ENCODE peak calls at places on chromosome 4, in five cellular contexts. N, T, D, L and G are unnamed samples.
A peak's percentile ranks its signal among the peaks of the same experiment; 100 is the strongest.

GRCh38 chr4:54852602-54853001 is 194.8 kb downstream of the KIT start:
- DNase-seq in N (no peak), T (no peak), D (no peak), L (no peak), G (no peak)

GRCh38 chr4:168273838-168274237 is 44.7 kb downstream of the DDX60 start:
- DNase-seq in N (no peak), D (no peak), L (no peak), T (no peak), G (no peak)

GRCh38 chr4:108171541-108172230 is 3.0 kb upstream of the LEF1 start:
- DNase-seq in T (no peak), L (peak; percentile 77), N (no peak), D (no peak), G (no peak)

GRCh38 chr4:22515888-22516541 is at the start of gene ADGRA3:
- DNase-seq in L (no peak), D (no peak), N (peak; percentile 88), T (no peak), G (peak; percentile 71)

GRCh38 chr4:179695175-179695574 is 2252.9 kb upstream of the AGA start:
- DNase-seq in T (no peak), D (no peak), N (no peak), L (no peak), G (no peak)

GRCh38 chr4:179399054-179399782 is 1957.0 kb upstream of the AGA start:
- DNase-seq in L (no peak), N (no peak), D (no peak), T (no peak), G (no peak)

GRCh38 chr4:97104006-97104405 is 1039.3 kb downstream of the STPG2 start:
- DNase-seq in L (no peak), N (no peak), D (no peak), T (no peak), G (no peak)

GRCh38 chr4:5921578-5921977 is 28.7 kb upstream of the CRMP1 start:
- DNase-seq in N (no peak), T (no peak), L (no peak), D (no peak), G (no peak)

GRCh38 chr4:52842788-52843187 is 19.3 kb upstream of the RASL11B start:
- DNase-seq in N (no peak), T (no peak), D (no peak), L (no peak), G (no peak)

GRCh38 chr4:101155368-101155767 is 192.0 kb downstream of the PPP3CA start:
- DNase-seq in L (no peak), T (no peak), N (no peak), D (no peak), G (no peak)

GRCh38 chr4:127857641-127858040 is 23.1 kb upstream of the PLK4 start:
- DNase-seq in T (no peak), L (no peak), N (no peak), D (no peak), G (no peak)

GRCh38 chr4:106690487-106690886 is 321.9 kb upstream of the GIMD1 start:
- DNase-seq in L (no peak), T (no peak), N (no peak), D (no peak), G (no peak)

GRCh38 chr4:17385403-17385802 is 126.5 kb downstream of the QDPR start:
- DNase-seq in L (no peak), N (no peak), D (peak; percentile 74), T (no peak), G (no peak)

GRCh38 chr4:59973496-59973895 is 1226.6 kb upstream of the ADGRL3 start:
- DNase-seq in D (no peak), L (no peak), T (no peak), N (no peak), G (no peak)

GRCh38 chr4:6262176-6262575 is 7.5 kb upstream of the WFS1 start:
- DNase-seq in N (no peak), T (no peak), L (no peak), D (no peak), G (no peak)

GRCh38 chr4:158798062-158798461 is 29.2 kb downstream of the FNIP2 start:
- DNase-seq in L (no peak), T (no peak), N (no peak), D (no peak), G (no peak)

GRCh38 chr4:145815626-145816025 is 123.0 kb downstream of the ZNF827 start:
- DNase-seq in L (no peak), N (no peak), D (no peak), T (no peak), G (no peak)

GRCh38 chr4:36243355-36244256 is 708 bp downstream of the ARAP2 start:
- DNase-seq in L (peak; percentile 48), D (no peak), T (peak; percentile 4), N (peak; percentile 74), G (peak; percentile 73)

GRCh38 chr4:87525636-87526035 is 3.5 kb downstream of the SPARCL1 start:
- DNase-seq in T (no peak), N (peak; percentile 75), L (no peak), D (no peak), G (no peak)

GRCh38 chr4:185597532-185598188 is 62.4 kb upstream of the PDLIM3 start:
- DNase-seq in N (peak; percentile 89), D (peak; percentile 78), L (peak; percentile 53), T (no peak), G (peak; percentile 80)

GRCh38 chr4:142846729-142847606 is 867 bp upstream of the INPP4B start:
- DNase-seq in N (no peak), D (peak; percentile 7), T (no peak), L (peak; percentile 72), G (no peak)

GRCh38 chr4:105182211-105182610 is 35.5 kb downstream of the TET2 start:
- DNase-seq in L (no peak), N (no peak), D (no peak), T (no peak), G (no peak)

GRCh38 chr4:152045781-152046571 is 285.2 kb upstream of the GATB start:
- DNase-seq in D (no peak), L (no peak), N (no peak), T (no peak), G (no peak)

GRCh38 chr4:181204109-181204508 is 1039.1 kb upstream of the TENM3 start:
- DNase-seq in N (no peak), D (no peak), T (no peak), L (no peak), G (no peak)

GRCh38 chr4:188603646-188604045 is 464.4 kb downstream of the TRIML1 start:
- DNase-seq in N (no peak), D (no peak), T (no peak), L (no peak), G (no peak)

GRCh38 chr4:30386266-30386895 is 333.8 kb upstream of the PCDH7 start:
- DNase-seq in D (no peak), L (no peak), N (no peak), T (no peak), G (no peak)

GRCh38 chr4:83197555-83198235 is 83.2 kb upstream of the PLAC8 start:
- DNase-seq in N (peak; percentile 68), T (no peak), L (no peak), D (peak; percentile 47), G (no peak)

GRCh38 chr4:16337936-16338335 is 111.7 kb upstream of the TAPT1 start:
- DNase-seq in N (no peak), D (no peak), T (no peak), L (no peak), G (no peak)

GRCh38 chr4:54440394-54441223 is 211.5 kb downstream of the PDGFRA start:
- DNase-seq in T (no peak), D (peak; percentile 9), N (no peak), L (no peak), G (no peak)

GRCh38 chr4:176588436-176588835 is 204.3 kb downstream of the VEGFC start:
- DNase-seq in T (no peak), L (no peak), D (no peak), N (no peak), G (no peak)

GRCh38 chr4:184648220-184649025 is 824 bp downstream of the CASP3 start:
- DNase-seq in T (peak; percentile 12), D (peak; percentile 72), N (peak; percentile 87), L (peak; percentile 43), G (peak; percentile 87)

DNA sequence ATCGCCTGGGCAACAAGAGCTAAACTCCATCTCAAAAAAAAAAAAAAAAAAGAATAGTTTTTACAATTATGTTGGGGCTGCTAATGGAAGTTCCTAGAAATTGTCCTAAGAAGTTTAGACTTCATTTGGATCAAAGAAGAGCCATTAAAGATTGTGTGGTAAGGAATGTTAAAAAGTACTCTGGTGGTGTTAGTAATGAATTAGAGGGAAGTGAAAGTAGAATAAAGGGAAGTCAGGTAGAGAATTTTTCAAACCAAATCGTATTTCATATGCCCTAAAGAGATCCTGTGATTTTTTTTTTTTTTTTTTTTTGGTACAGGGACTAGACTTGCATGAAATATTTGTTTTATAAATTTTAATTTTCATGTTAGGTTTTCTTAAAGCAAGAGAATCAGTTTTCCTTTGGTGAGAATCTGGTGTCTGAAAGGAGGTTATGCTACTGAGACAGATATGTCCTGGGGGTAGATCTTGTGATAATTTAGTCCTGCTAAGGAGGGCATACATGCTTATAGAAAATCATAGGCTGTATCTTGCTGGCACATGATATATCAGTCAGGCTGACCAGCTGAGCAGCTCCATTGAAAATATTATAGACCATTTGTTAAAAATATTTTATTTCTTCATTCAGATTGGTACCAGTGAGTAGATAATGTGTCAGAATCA is 10.7 kb downstream of the SEC24B start:
- DNase-seq in N (no peak), D (peak; percentile 54), T (no peak), L (no peak), G (no peak)
- H3K4me1 ChIP-seq in N (peaks cover 49% of the 10 kb centered on the region), D (peaks cover 32% of the 10 kb centered on the region), T (peaks cover 43% of the 10 kb centered on the region), L (peaks cover 20% of the 10 kb centered on the region), G (peaks cover 54% of the 10 kb centered on the region)

GRCh38 chr4:186725422-186726149 is 1.9 kb upstream of the FAT1 start:
- DNase-seq in D (no peak), L (no peak), T (no peak), N (peak; percentile 90), G (peak; percentile 76)
- H3K27ac ChIP-seq in D (no peak overlapping the region), L (no peak overlapping the region), T (peak overlapping the region; percentile 88), N (peak overlapping the region; percentile 87), G (peak overlapping the region; percentile 93)

DNA sequence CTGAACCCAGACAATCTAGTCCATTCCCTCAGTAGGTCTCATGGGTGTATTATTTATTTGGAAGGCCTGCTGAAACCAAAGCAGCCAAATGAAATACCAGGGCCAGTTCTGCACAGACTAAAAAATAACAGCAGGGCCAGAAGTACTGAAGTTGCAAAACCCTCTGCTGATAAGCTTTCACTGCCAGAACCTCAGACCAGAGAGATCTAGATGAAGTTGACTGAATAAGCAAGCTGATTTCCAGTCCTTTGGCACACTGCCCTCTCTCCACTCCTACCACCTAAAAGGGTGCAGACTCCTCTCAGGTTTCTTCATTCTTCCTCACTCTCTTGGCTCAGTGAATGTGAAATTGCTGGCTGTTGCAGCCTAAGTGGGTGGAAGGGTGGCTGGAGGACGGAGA is 276.7 kb upstream of the KLF3 start:
- DNase-seq in T (no peak), L (no peak), N (peak; percentile 81), D (no peak), G (peak; percentile 82)
- H3K4me1 ChIP-seq in T (peaks cover 49% of the 10 kb centered on the region), L (no peaks in the 10 kb centered on the region), N (peaks cover 11% of the 10 kb centered on the region), D (no peaks in the 10 kb centered on the region), G (peaks cover 61% of the 10 kb centered on the region)

DNA sequence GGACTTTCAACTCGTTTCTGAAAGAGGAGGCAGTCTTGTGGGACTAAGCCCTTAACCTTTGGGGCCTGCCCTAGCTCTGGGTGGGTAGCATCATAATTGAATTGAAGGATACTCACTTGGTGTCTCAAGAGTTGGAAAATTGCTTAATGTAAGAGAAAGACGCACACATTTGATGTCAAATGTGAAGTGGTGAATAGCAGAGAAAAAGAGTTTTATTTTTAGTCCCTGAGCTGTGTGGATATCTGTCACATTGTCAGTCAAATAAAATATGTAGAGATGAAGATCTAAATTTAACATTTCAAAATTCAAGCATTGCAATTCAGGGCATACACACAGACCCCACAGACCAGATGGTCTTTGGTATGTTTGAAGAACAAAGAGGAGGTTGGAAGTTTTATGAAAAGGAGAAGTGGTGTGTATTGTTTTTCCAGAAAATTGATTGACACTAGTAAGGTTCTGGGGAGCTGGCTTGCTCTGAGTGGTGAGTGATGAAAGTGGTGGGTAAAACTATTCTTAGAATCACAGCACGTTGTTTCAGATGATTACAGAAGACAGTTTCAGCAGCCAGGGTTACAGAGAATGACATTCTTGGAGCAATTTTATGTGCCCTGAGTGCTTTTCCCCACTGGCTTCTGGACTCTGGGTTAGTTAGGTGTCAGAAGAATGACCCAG is 44.9 kb upstream of the BBS12 start:
- DNase-seq in T (no peak), D (no peak), L (no peak), N (no peak), G (no peak)
- H3K27ac ChIP-seq in T (no peak overlapping the region), D (no peak overlapping the region), L (no peak overlapping the region), N (no peak overlapping the region), G (no peak overlapping the region)